ENCODE peak calls at places on chromosomes 13 and 19, in six cellular contexts. One of them, this sample, is unnamed. For H3K4me1, the result is how much of the 10 kb centered on the place peaks cover.

GRCh38 chr13:99327761-99328160 is 20.6 kb upstream of the GPR183 start:
- DNase-seq in left ventricle myocardium inferior: no peak
- DNase-seq in thyroid gland: no peak
- DNase-seq in tibial artery: no peak
- DNase-seq in A673: no peak
- DNase-seq in endodermal cell: no peak
- DNase-seq in this sample: no peak

GRCh38 chr13:40146063-40146462 is 490.6 kb downstream of the COG6 start:
- DNase-seq in left ventricle myocardium inferior: no peak
- DNase-seq in endodermal cell: peak
- DNase-seq in A673: peak
- DNase-seq in thyroid gland: no peak
- DNase-seq in tibial artery: no peak
- DNase-seq in this sample: no peak

GRCh38 chr19:52535831-52536800 is 8.6 kb downstream of the ZNF808 start:
- DNase-seq in thyroid gland: peak
- DNase-seq in endodermal cell: peak
- DNase-seq in tibial artery: peak
- DNase-seq in A673: peak
- DNase-seq in left ventricle myocardium inferior: peak
- DNase-seq in this sample: peak

GRCh38 chr19:38739440-38740251 is 4.6 kb downstream of the CAPN12 start:
- DNase-seq in left ventricle myocardium inferior: no peak
- DNase-seq in endodermal cell: peak
- DNase-seq in A673: no peak
- DNase-seq in tibial artery: no peak
- DNase-seq in thyroid gland: no peak
- DNase-seq in this sample: no peak

GRCh38 chr19:54164369-54165068 is 5.0 kb upstream of the LENG1 start:
- DNase-seq in A673: peak
- DNase-seq in tibial artery: peak
- DNase-seq in endodermal cell: peak
- DNase-seq in left ventricle myocardium inferior: no peak
- DNase-seq in thyroid gland: peak
- DNase-seq in this sample: no peak

GRCh38 chr19:5952193-5953033 is 25.5 kb downstream of the RANBP3 start:
- DNase-seq in A673: no peak
- DNase-seq in tibial artery: no peak
- DNase-seq in thyroid gland: no peak
- DNase-seq in left ventricle myocardium inferior: no peak
- DNase-seq in endodermal cell: no peak
- DNase-seq in this sample: no peak

GRCh38 chr13:101529419-101529818 is 76.9 kb downstream of the ITGBL1 start:
- DNase-seq in endodermal cell: no peak
- DNase-seq in A673: peak
- DNase-seq in left ventricle myocardium inferior: no peak
- DNase-seq in tibial artery: peak
- DNase-seq in thyroid gland: no peak
- DNase-seq in this sample: peak

GRCh38 chr13:23921451-23921888 is 24.2 kb upstream of the C1QTNF9B start:
- DNase-seq in thyroid gland: no peak
- DNase-seq in left ventricle myocardium inferior: no peak
- DNase-seq in A673: peak
- DNase-seq in endodermal cell: peak
- DNase-seq in tibial artery: no peak
- DNase-seq in this sample: no peak

GRCh38 chr13:59391696-59392095 is 772.0 kb downstream of the DIAPH3 start:
- DNase-seq in A673: peak
- DNase-seq in endodermal cell: peak
- DNase-seq in left ventricle myocardium inferior: no peak
- DNase-seq in tibial artery: peak
- DNase-seq in thyroid gland: peak
- DNase-seq in this sample: no peak

GRCh38 chr13:42709276-42709675 is 72.1 kb upstream of the FAM216B start:
- DNase-seq in thyroid gland: no peak
- DNase-seq in left ventricle myocardium inferior: no peak
- DNase-seq in tibial artery: no peak
- DNase-seq in endodermal cell: no peak
- DNase-seq in A673: no peak
- DNase-seq in this sample: no peak

GRCh38 chr13:95801825-95802224 is 124.9 kb downstream of the DNAJC3 start:
- DNase-seq in thyroid gland: no peak
- DNase-seq in A673: no peak
- DNase-seq in endodermal cell: no peak
- DNase-seq in left ventricle myocardium inferior: no peak
- DNase-seq in tibial artery: no peak
- DNase-seq in this sample: no peak
- TF ChIP-seq CTCF in thyroid gland: no peak
- TF ChIP-seq CTCF in A673: no peak
- TF ChIP-seq CTCF in endodermal cell: no peak
- TF ChIP-seq CTCF in left ventricle myocardium inferior: no peak
- TF ChIP-seq CTCF in tibial artery: no peak
- TF ChIP-seq CTCF in this sample: no peak

GRCh38 chr19:2888739-2889224 is 11.9 kb upstream of the ZNF57 start:
- DNase-seq in tibial artery: peak
- DNase-seq in A673: no peak
- DNase-seq in left ventricle myocardium inferior: no peak
- DNase-seq in thyroid gland: no peak
- DNase-seq in endodermal cell: no peak
- DNase-seq in this sample: no peak
- H3K4me3 ChIP-seq in tibial artery: no peak
- H3K4me3 ChIP-seq in A673: no peak
- H3K4me3 ChIP-seq in left ventricle myocardium inferior: peak
- H3K4me3 ChIP-seq in thyroid gland: no peak
- H3K4me3 ChIP-seq in endodermal cell: no peak
- H3K4me3 ChIP-seq in this sample: peak

DNA sequence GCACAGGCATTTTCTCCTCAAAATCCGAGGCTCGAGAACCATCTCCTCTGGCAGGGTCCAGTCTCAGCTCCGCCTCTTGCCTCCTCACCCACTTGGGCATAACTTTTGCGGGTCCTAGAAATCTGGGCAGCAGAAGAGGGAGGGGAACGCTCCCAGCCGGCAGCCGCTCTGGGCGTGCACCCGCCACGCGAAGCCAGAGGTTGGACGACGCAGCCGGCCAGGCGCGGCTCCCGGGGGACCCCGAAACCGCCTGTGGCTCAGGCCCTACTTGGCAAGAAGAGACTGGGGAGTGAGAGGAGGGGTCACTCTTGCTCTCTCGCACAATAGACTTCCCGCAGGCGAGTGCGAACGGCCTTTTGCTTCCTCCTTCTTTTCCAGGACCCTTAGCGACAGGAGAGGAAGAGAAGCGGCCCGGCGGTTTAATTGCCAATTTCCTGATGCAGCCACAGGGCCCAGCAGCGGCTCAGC is 6.0 kb upstream of the SOX1 start:
- DNase-seq in endodermal cell: peak
- DNase-seq in A673: no peak
- DNase-seq in left ventricle myocardium inferior: no peak
- DNase-seq in tibial artery: no peak
- DNase-seq in thyroid gland: no peak
- DNase-seq in this sample: no peak
- H3K4me1 ChIP-seq in endodermal cell: under half
- H3K4me1 ChIP-seq in A673: under half
- H3K4me1 ChIP-seq in left ventricle myocardium inferior: under half
- H3K4me1 ChIP-seq in tibial artery: under half
- H3K4me1 ChIP-seq in thyroid gland: under half
- H3K4me1 ChIP-seq in this sample: under half

GRCh38 chr19:27775395-27775794 is 1437.6 kb downstream of the UQCRFS1 start:
- DNase-seq in thyroid gland: no peak
- DNase-seq in endodermal cell: peak
- DNase-seq in tibial artery: no peak
- DNase-seq in A673: peak
- DNase-seq in left ventricle myocardium inferior: no peak
- DNase-seq in this sample: no peak
- TF ChIP-seq CTCF in thyroid gland: no peak
- TF ChIP-seq CTCF in endodermal cell: no peak
- TF ChIP-seq CTCF in tibial artery: no peak
- TF ChIP-seq CTCF in A673: no peak
- TF ChIP-seq CTCF in left ventricle myocardium inferior: no peak
- TF ChIP-seq CTCF in this sample: no peak

GRCh38 chr19:35140207-35140897 is 1.7 kb downstream of the FXYD1 start:
- DNase-seq in thyroid gland: no peak
- DNase-seq in A673: no peak
- DNase-seq in tibial artery: no peak
- DNase-seq in left ventricle myocardium inferior: no peak
- DNase-seq in endodermal cell: no peak
- DNase-seq in this sample: no peak
- H3K4me3 ChIP-seq in thyroid gland: peak
- H3K4me3 ChIP-seq in A673: no peak
- H3K4me3 ChIP-seq in tibial artery: peak
- H3K4me3 ChIP-seq in left ventricle myocardium inferior: peak
- H3K4me3 ChIP-seq in endodermal cell: no peak
- H3K4me3 ChIP-seq in this sample: peak

DNA sequence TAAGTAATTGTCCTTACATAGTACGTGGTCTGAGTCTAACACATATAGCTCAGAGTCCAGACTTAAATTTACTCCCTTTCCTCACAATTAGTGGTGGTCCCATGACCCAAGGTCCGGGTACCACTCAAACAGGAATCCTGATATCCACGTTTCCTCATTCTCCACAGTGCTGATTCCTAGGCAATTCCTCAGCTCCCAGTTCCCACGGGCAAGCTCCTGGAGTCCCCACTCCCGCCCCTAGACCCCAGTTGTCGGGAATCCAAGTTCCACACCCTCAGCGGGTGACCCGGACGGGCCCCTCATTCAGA is 623 bp downstream of the TRIR start:
- DNase-seq in endodermal cell: no peak
- DNase-seq in A673: no peak
- DNase-seq in tibial artery: no peak
- DNase-seq in thyroid gland: no peak
- DNase-seq in left ventricle myocardium inferior: no peak
- DNase-seq in this sample: no peak
- H3K4me1 ChIP-seq in endodermal cell: under half
- H3K4me1 ChIP-seq in A673: under half
- H3K4me1 ChIP-seq in tibial artery: under half
- H3K4me1 ChIP-seq in thyroid gland: under half
- H3K4me1 ChIP-seq in left ventricle myocardium inferior: half or more
- H3K4me1 ChIP-seq in this sample: under half

This sample was measured in breast epithelium.